ENCODE peak calls at places on chromosomes 1 and 21, in five cellular contexts. B is neuronal stem cell, W is mesenchymal stem cell, E is H1, Q is trophoblast cell. Z is an unnamed sample.

GRCh38 chr1:41559331-41559730 is 74.8 kb upstream of the EDN2 start:
- DNase-seq in B (no peak), Q (no peak), W (no peak), E (no peak), Z (no peak)

GRCh38 chr1:1924849-1925248 is 5.8 kb upstream of the TMEM52 start:
- DNase-seq in W (no peak), B (no peak), Q (no peak), E (no peak), Z (no peak)

GRCh38 chr1:226864311-226864710 is 6.1 kb upstream of the PSEN2 start:
- DNase-seq in W (no peak), B (no peak), E (no peak), Q (no peak), Z (no peak)

GRCh38 chr1:22168412-22168973 is 25.6 kb upstream of the WNT4 start:
- DNase-seq in B (no peak), W (no peak), E (no peak), Q (no peak), Z (no peak)

GRCh38 chr1:12166834-12167492 is at the start of gene TNFRSF1B:
- DNase-seq in E (no peak), B (peak; percentile 48), Q (no peak), W (peak; percentile 67), Z (peak; percentile 76)

GRCh38 chr1:109249654-109250401 is 489 bp downstream of the CELSR2 start:
- DNase-seq in B (no peak), E (no peak), W (no peak), Q (no peak), Z (no peak)

GRCh38 chr1:8410791-8411190 is 92.9 kb downstream of the SLC45A1 start:
- DNase-seq in Q (no peak), W (no peak), B (no peak), E (no peak), Z (no peak)

GRCh38 chr1:63304410-63304809 is 18.0 kb upstream of the FOXD3 start:
- DNase-seq in B (no peak), W (no peak), E (no peak), Q (no peak), Z (no peak)

GRCh38 chr1:8465692-8466091 is 147.8 kb downstream of the SLC45A1 start:
- DNase-seq in W (no peak), E (no peak), Q (no peak), B (no peak), Z (no peak)

GRCh38 chr1:70042090-70042716 is 163.2 kb downstream of the LRRC40 start:
- DNase-seq in E (no peak), Q (no peak), W (peak; percentile 57), B (no peak), Z (no peak)

GRCh38 chr1:8394456-8395321 is 76.8 kb downstream of the SLC45A1 start:
- DNase-seq in B (no peak), E (no peak), W (peak; percentile 89), Q (no peak), Z (no peak)

GRCh38 chr1:30790850-30791778 is 33.5 kb upstream of the LAPTM5 start:
- DNase-seq in B (no peak), Q (no peak), E (no peak), W (no peak), Z (no peak)

GRCh38 chr1:70509996-70510876 is 99.2 kb downstream of the CTH start:
- DNase-seq in B (peak; percentile 37), W (peak; percentile 95), E (no peak), Q (peak; percentile 4), Z (no peak)

GRCh38 chr1:216531308-216532239 is 108.3 kb upstream of the USH2A start:
- DNase-seq in B (no peak), W (peak; percentile 45), E (no peak), Q (no peak), Z (no peak)

GRCh38 chr1:167465018-167465417 is 53.3 kb downstream of the CD247 start:
- DNase-seq in W (no peak), B (no peak), Q (no peak), E (no peak), Z (no peak)

GRCh38 chr1:167298328-167298727 is 77.6 kb downstream of the POU2F1 start:
- DNase-seq in W (peak; percentile 12), B (no peak), E (no peak), Q (no peak), Z (no peak)

GRCh38 chr21:35508389-35508888 is 459.3 kb upstream of the RUNX1 start:
- DNase-seq in Q (peak; percentile 57), B (peak; percentile 17), E (peak; percentile 50), W (peak; percentile 91), Z (peak; percentile 56)

GRCh38 chr1:54105080-54105479 is 47.7 kb downstream of the CDCP2 start:
- DNase-seq in E (no peak), W (no peak), Q (no peak), B (no peak), Z (peak; percentile 18)

GRCh38 chr1:231557898-231558710 is 29.6 kb downstream of the TSNAX start:
- DNase-seq in Q (no peak), B (no peak), W (peak; percentile 61), E (no peak), Z (no peak)

GRCh38 chr1:27671964-27672749 is at the start of gene IFI6:
- DNase-seq in B (peak; percentile 62), W (peak; percentile 99), E (no peak), Q (peak; percentile 95), Z (peak; percentile 78)

GRCh38 chr1:24927886-24928630 is 2.0 kb downstream of the RUNX3 start:
- DNase-seq in Q (no peak), W (peak; percentile 41), E (no peak), B (peak; percentile 46), Z (no peak)

GRCh38 chr1:100622966-100623762 is 85.2 kb downstream of the GPR88 start:
- DNase-seq in W (peak; percentile 80), E (no peak), B (no peak), Q (peak; percentile 50), Z (no peak)

GRCh38 chr21:21383126-21383525 is 384.9 kb downstream of the NCAM2 start:
- DNase-seq in W (no peak), B (no peak), Q (no peak), E (no peak), Z (no peak)

GRCh38 chr1:40740039-40740991 is 43.3 kb upstream of the KCNQ4 start:
- DNase-seq in E (no peak), B (no peak), W (no peak), Q (no peak), Z (no peak)

GRCh38 chr1:162772571-162773154 is 17.8 kb upstream of the HSD17B7 start:
- DNase-seq in B (no peak), Q (no peak), E (no peak), W (no peak), Z (no peak)

GRCh38 chr1:36137776-36138175 is 11.5 kb downstream of the TRAPPC3 start:
- DNase-seq in B (no peak), Q (no peak), E (no peak), W (no peak), Z (no peak)

GRCh38 chr1:74775735-74776134 is 42.8 kb downstream of the TYW3 start:
- DNase-seq in B (no peak), E (no peak), W (no peak), Q (no peak), Z (no peak)

GRCh38 chr1:10867914-10868598 is 71.6 kb upstream of the CASZ1 start:
- DNase-seq in Q (no peak), E (no peak), W (no peak), B (no peak), Z (no peak)

GRCh38 chr21:24023402-24023801 is 1583.9 kb downstream of the MRPL39 start:
- DNase-seq in W (no peak), Q (no peak), E (no peak), B (no peak), Z (no peak)

GRCh38 chr1:23578311-23578996 is 19.2 kb upstream of the ID3 start:
- DNase-seq in Q (no peak), B (no peak), E (no peak), W (peak; percentile 66), Z (no peak)
- H2BK12ac ChIP-seq in Q (peak overlapping the region; percentile 80), B (no peak overlapping the region), E (no peak overlapping the region), W (peak overlapping the region; percentile 93), Z (no peak overlapping the region)

GRCh38 chr21:38819719-38820147 is 14.0 kb downstream of the ETS2 start:
- DNase-seq in E (no peak), W (peak; percentile 63), Q (peak; percentile 88), B (no peak), Z (no peak)
- H2AFZ ChIP-seq in E (no peak overlapping the region), W (no peak overlapping the region), Q (no peak overlapping the region), B (no peak overlapping the region), Z (no peak overlapping the region)

DNA sequence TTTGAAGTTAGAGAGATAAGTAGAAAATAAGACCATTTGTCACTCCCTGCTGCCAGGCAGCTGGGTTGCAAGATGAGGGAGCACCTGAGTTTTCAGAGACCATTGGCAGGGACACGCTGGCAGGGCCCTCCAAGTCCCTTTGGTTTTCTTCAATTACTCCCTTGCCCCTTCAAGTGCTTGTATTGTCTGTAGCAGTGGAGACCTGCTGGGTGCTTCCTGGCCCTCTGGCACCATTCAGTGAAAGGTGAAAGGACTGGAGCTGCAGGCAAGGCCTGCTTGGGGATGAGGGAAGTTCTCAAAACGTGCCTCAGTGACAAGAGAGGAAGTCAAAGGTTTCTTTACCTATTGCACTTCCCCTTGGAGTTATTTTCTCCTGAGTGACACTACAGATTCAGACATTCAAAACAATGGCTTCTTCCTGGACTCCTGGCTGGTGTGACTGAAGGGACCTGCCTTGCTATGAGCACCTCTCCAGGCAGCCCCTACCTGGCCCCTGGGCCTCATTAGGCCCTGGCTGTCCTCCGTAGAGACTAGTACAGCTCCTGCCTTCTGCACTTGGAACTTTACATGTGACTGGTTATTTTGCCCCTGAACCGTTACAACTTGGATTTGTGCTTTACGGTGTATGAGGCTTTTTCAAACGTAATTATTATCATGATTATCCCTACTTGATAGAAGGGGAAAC is 100.1 kb downstream of the C1orf21 start:
- DNase-seq in Q (no peak), W (no peak), B (no peak), E (no peak), Z (peak; percentile 67)
- H2BK120ac ChIP-seq in Q (no peak overlapping the region), W (no peak overlapping the region), B (no peak overlapping the region), E (no peak overlapping the region), Z (no peak overlapping the region)

GRCh38 chr1:37498872-37499617 is 15.5 kb downstream of the MEAF6 start:
- DNase-seq in W (peak; percentile 45), Q (no peak), B (no peak), E (no peak), Z (no peak)
- H2BK12ac ChIP-seq in W (no peak overlapping the region), Q (no peak overlapping the region), B (no peak overlapping the region), E (no peak overlapping the region), Z (no peak overlapping the region)

DNA sequence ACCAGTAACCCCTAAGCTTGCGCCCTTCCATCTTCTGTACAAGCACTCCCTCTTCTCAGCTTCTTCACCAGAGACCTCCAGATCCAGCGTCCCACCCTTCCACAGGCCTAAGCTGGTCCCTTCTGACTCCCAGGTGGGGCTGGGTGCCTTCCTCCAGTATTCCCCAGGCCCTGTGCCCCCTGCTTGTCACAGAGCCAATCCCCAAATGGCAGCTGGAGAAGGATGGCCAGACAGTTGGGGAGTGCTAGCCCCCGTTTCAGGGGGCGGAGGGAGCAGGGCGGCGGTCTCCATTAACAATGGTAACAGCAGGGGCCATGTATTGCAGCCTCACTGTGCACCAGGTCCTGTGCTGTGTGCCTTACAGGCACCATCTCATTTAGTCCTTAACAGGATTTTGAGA is 85.7 kb downstream of the KCNN3 start:
- DNase-seq in W (no peak), Q (no peak), B (no peak), E (no peak), Z (no peak)
- H2AFZ ChIP-seq in W (no peak overlapping the region), Q (no peak overlapping the region), B (no peak overlapping the region), E (no peak overlapping the region), Z (no peak overlapping the region)

GRCh38 chr21:27734146-27734545 is 767.3 kb upstream of the ADAMTS5 start:
- DNase-seq in B (no peak), W (peak; percentile 80), E (no peak), Q (no peak), Z (no peak)
- H2BK120ac ChIP-seq in B (no peak overlapping the region), W (no peak overlapping the region), E (no peak overlapping the region), Q (no peak overlapping the region), Z (no peak overlapping the region)

GRCh38 chr1:168504064-168504837 is 39.5 kb downstream of the XCL2 start:
- DNase-seq in B (no peak), Q (peak; percentile 44), E (no peak), W (peak; percentile 90), Z (no peak)
- H2BK12ac ChIP-seq in B (no peak overlapping the region), Q (no peak overlapping the region), E (no peak overlapping the region), W (no peak overlapping the region), Z (no peak overlapping the region)